ENCODE peak calls at places on chromosome 1, in five cellular contexts. S is psoas muscle, C is HFFc6, P is left lung, L is pancreas. Q is an unnamed sample.
A peak's percentile ranks its signal among the peaks of the same experiment; 100 is the strongest.

GRCh38 chr1:229557913-229558414 is 543 bp downstream of the ABCB10 start:
- DNase-seq in S (peak; percentile 45), C (peak; percentile 7), P (peak; percentile 91), L (peak; percentile 51), Q (no peak)

GRCh38 chr1:27522860-27523665 is 33.1 kb upstream of the WASF2 start:
- DNase-seq in S (peak; percentile 48), C (no peak), P (no peak), L (no peak), Q (no peak)

GRCh38 chr1:208944981-208945451 is 638.5 kb upstream of the CAMK1G start:
- DNase-seq in S (no peak), C (no peak), P (no peak), L (no peak), Q (no peak)

GRCh38 chr1:109214695-109215623 is 1.2 kb downstream of the SARS1 start:
- DNase-seq in S (peak; percentile 49), C (peak; percentile 69), P (no peak), L (peak; percentile 78), Q (no peak)

GRCh38 chr1:219177940-219178339 is 4.3 kb downstream of the LYPLAL1 start:
- DNase-seq in S (no peak), C (no peak), P (no peak), L (no peak), Q (no peak)

GRCh38 chr1:2257245-2257627 is 29.1 kb downstream of the SKI start:
- DNase-seq in S (peak; percentile 70), C (no peak), P (peak; percentile 71), L (no peak), Q (no peak)

GRCh38 chr1:51300270-51300669 is 30.1 kb downstream of the TTC39A start:
- DNase-seq in S (no peak), C (no peak), P (no peak), L (no peak), Q (no peak)

GRCh38 chr1:236686815-236687160 is 489 bp downstream of the ACTN2 start:
- DNase-seq in S (peak; percentile 37), C (no peak), P (peak; percentile 74), L (peak; percentile 16), Q (no peak)

GRCh38 chr1:84078108-84078823 is 65.8 kb upstream of the PRKACB start:
- DNase-seq in S (no peak), C (peak; percentile 6), P (peak; percentile 83), L (no peak), Q (peak; percentile 77)

GRCh38 chr1:209767706-209768105 is 11.9 kb downstream of the TRAF3IP3 start:
- DNase-seq in S (no peak), C (no peak), P (no peak), L (no peak), Q (no peak)

GRCh38 chr1:67433830-67434229 is 3.6 kb upstream of the SERBP1 start:
- DNase-seq in S (no peak), C (no peak), P (no peak), L (no peak), Q (no peak)

GRCh38 chr1:209412036-209412435 is 171.5 kb upstream of the CAMK1G start:
- DNase-seq in S (no peak), C (peak; percentile 41), P (no peak), L (no peak), Q (no peak)

GRCh38 chr1:247079141-247079874 is 697 bp upstream of the ZNF670 start:
- DNase-seq in S (no peak), C (no peak), P (no peak), L (no peak), Q (no peak)

GRCh38 chr1:98979463-98979862 is 25.2 kb downstream of the PLPPR5 start:
- DNase-seq in S (no peak), C (no peak), P (no peak), L (no peak), Q (no peak)

GRCh38 chr1:6625579-6626149 is 996 bp downstream of the THAP3 start:
- DNase-seq in S (no peak), C (peak; percentile 9), P (no peak), L (no peak), Q (no peak)

GRCh38 chr1:159005676-159006075 is 4.0 kb upstream of the IFI16 start:
- DNase-seq in S (no peak), C (no peak), P (no peak), L (no peak), Q (no peak)
- TF ChIP-seq CTCF in S (no peak), C (no peak), P (no peak), L (no peak), Q (no peak)

GRCh38 chr1:94998748-94999147 is 71.8 kb upstream of the CNN3 start:
- DNase-seq in S (no peak), C (no peak), P (no peak), L (no peak), Q (no peak)
- TF ChIP-seq CTCF in S (no peak), C (no peak), P (no peak), L (no peak), Q (no peak)

GRCh38 chr1:233238884-233239432 is 56.6 kb downstream of the PCNX2 start:
- DNase-seq in S (no peak), C (no peak), P (no peak), L (no peak), Q (no peak)
- TF ChIP-seq CTCF in S (peak; percentile 9), C (no peak), P (no peak), L (no peak), Q (peak; percentile 41)

DNA sequence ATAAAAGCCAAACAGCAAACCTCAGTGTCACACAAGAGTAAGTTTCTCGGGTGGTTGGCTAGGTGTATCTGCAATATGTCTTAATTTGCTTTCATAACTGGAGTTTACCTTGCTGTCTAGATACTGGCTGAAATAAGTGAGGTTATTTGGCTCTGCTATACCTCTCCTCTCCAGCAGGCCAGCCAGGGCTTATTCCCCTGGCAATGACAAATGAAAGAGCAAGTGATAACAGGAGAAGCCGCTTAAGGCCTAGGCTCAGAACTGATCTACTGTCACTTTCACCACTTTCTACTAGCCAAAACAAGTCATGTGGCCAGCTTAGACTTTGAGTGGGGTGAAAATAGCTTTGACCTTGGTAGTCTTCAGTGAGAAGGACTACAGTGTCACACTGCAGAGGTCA is 4.8 kb upstream of the RPE65 start:
- DNase-seq in S (no peak), C (no peak), P (no peak), L (no peak), Q (no peak)
- TF ChIP-seq CTCF in S (no peak), C (no peak), P (no peak), L (no peak), Q (peak; percentile 41)

GRCh38 chr1:211634461-211634860 is 41.0 kb downstream of the NEK2 start:
- DNase-seq in S (no peak), C (no peak), P (no peak), L (no peak), Q (no peak)

GRCh38 chr1:211632117-211632807 is 43.2 kb downstream of the NEK2 start:
- DNase-seq in S (no peak), C (no peak), P (no peak), L (no peak), Q (no peak)

GRCh38 chr1:211631168-211631567 is 44.3 kb downstream of the NEK2 start:
- DNase-seq in S (no peak), C (no peak), P (no peak), L (no peak), Q (no peak)

GRCh38 chr1:211633523-211633843 is 41.9 kb downstream of the NEK2 start:
- DNase-seq in S (no peak), C (no peak), P (no peak), L (no peak), Q (no peak)

DNA sequence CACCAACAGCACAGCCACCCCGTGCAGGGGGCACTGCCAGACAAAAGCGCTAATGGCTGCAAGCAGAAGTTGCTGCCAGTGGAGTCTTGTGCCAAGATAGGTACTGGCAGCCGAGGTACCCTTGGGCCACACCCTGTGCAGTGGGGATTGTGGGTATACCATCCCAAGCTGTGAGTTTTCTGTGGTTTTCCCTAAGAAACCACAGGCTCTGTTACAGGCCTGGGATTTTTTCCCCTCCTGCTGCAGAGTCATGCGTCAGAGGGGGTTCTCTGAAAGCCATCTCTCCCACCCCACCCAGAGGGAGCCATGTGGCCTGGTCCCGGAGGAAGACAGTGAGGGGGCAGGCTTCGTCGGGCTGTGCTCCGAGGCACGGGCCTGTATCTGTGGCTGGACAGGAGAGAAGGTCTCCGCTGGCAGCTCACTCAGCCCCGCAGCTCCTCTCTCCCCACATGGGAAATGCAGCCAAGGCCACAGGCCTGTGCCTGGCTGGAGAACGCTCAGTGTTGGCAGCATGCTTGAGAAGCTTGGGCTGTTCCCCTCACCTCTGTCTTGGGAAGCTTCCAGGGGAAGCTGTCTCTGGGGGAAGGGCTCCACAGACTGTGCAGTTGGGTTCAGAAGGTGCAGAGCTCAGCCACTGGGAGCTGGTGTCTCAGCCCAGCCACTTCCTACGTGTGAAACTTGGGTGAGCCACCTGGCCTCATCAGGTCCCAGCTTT is 42.5 kb downstream of the NEK2 start:
- DNase-seq in S (no peak), C (no peak), P (no peak), L (peak; percentile 88), Q (no peak)
- TF ChIP-seq CTCF in S (no peak), C (no peak), P (no peak), L (no peak), Q (no peak)

DNA sequence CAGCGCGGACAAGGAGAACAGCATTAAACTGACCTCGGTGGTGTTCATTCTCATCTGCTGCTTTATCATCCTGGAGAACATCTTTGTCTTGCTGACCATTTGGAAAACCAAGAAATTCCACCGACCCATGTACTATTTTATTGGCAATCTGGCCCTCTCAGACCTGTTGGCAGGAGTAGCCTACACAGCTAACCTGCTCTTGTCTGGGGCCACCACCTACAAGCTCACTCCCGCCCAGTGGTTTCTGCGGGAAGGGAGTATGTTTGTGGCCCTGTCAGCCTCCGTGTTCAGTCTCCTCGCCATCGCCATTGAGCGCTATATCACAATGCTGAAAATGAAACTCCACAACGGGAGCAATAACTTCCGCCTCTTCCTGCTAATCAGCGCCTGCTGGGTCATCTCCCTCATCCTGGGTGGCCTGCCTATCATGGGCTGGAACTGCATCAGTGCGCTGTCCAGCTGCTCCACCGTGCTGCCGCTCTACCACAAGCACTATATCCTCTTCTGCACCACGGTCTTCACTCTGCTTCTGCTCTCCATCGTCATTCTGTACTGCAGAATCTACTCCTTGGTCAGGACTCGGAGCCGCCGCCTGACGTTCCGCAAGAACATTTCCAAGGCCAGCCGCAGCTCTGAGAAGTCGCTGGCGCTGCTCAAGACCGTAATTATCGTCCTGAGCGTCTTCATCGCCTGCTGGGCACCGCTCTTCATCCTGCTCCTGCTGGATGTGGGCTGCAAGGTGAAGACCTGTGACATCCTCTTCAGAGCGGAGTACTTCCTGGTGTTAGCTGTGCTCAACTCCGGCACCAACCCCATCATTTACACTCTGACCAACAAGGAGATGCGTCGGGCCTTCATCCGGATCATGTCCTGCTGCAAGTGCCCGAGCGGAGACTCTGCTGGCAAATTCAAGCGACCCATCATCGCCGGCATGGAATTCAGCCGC is 2.5 kb downstream of the S1PR1 start:
- DNase-seq in S (no peak), C (no peak), P (peak; percentile 58), L (no peak), Q (no peak)
- TF ChIP-seq CTCF in S (no peak), C (peak; percentile 72), P (no peak), L (no peak), Q (peak; percentile 25)

GRCh38 chr1:23081376-23081775 is 62.1 kb downstream of the KDM1A start:
- DNase-seq in S (no peak), C (no peak), P (no peak), L (no peak), Q (no peak)
- TF ChIP-seq CTCF in S (no peak), C (peak; percentile 46), P (no peak), L (no peak), Q (peak; percentile 56)

Q was measured in type B pancreatic cell.